ENCODE peak calls at places on chromosome 7, in six cellular contexts. X is amniotic stem cell; R is NCI-H446; V is amygdala; K is stimulated activated CD4-positive, alpha-beta T cell treated with anti-CD3 and anti-CD28 coated beads, Interleukin-2, amount 100 ng/mL, for 48 hours; L is H9. C is an unnamed sample.

GRCh38 chr7:47297120-47297519 is 284.8 kb downstream of the TNS3 start:
- DNase-seq in X (no peak), R (no peak), V (no peak), K (no peak), L (no peak), C (no peak)

GRCh38 chr7:16421333-16422099 is at the start of gene CRPPA:
- DNase-seq in X (no peak), R (no peak), V (peak; percentile 24), K (peak; percentile 30), L (peak; percentile 55), C (no peak)

GRCh38 chr7:40604601-40605438 is 470.0 kb downstream of the SUGCT start:
- DNase-seq in X (no peak), R (peak; percentile 49), V (no peak), K (peak; percentile 6), L (peak; percentile 75), C (peak; percentile 9)

GRCh38 chr7:80699030-80699638 is 60.7 kb downstream of the CD36 start:
- DNase-seq in X (peak; percentile 20), R (peak; percentile 69), V (no peak), K (no peak), L (no peak), C (peak; percentile 50)

GRCh38 chr7:158705234-158705890 is 758 bp upstream of the NCAPG2 start:
- DNase-seq in X (no peak), R (no peak), V (no peak), K (no peak), L (no peak), C (no peak)

GRCh38 chr7:131727189-131727588 is 170.8 kb upstream of the PODXL start:
- DNase-seq in X (no peak), R (no peak), V (no peak), K (no peak), L (no peak), C (no peak)

GRCh38 chr7:154371424-154371823 is 319.2 kb downstream of the DPP6 start:
- DNase-seq in X (no peak), R (no peak), V (no peak), K (no peak), L (no peak), C (no peak)

GRCh38 chr7:144408116-144408515 is 4.6 kb upstream of the NOBOX start:
- DNase-seq in X (no peak), R (no peak), V (no peak), K (no peak), L (no peak), C (no peak)

GRCh38 chr7:83751217-83751616 is 102.3 kb upstream of the SEMA3E start:
- DNase-seq in X (peak; percentile 3), R (no peak), V (no peak), K (no peak), L (no peak), C (no peak)

GRCh38 chr7:155356323-155357105 is 58.8 kb downstream of the INSIG1 start:
- DNase-seq in X (no peak), R (peak; percentile 44), V (no peak), K (no peak), L (peak; percentile 60), C (no peak)

GRCh38 chr7:47991741-47992311 is 12.4 kb upstream of the HUS1 start:
- DNase-seq in X (peak; percentile 58), R (no peak), V (peak; percentile 38), K (peak; percentile 76), L (peak; percentile 94), C (peak; percentile 35)

GRCh38 chr7:37534893-37535610 is 86.4 kb upstream of the ELMO1 start:
- DNase-seq in X (no peak), R (peak; percentile 29), V (no peak), K (no peak), L (no peak), C (no peak)

GRCh38 chr7:30930621-30931020 is 19.0 kb downstream of the AQP1 start:
- DNase-seq in X (no peak), R (no peak), V (no peak), K (no peak), L (no peak), C (no peak)

GRCh38 chr7:138784692-138785091 is 13.1 kb upstream of the TMEM213 start:
- DNase-seq in X (no peak), R (no peak), V (no peak), K (no peak), L (no peak), C (no peak)

GRCh38 chr7:22864301-22864700 is 41.7 kb upstream of the TOMM7 start:
- DNase-seq in X (no peak), R (no peak), V (no peak), K (no peak), L (no peak), C (no peak)

GRCh38 chr7:43870316-43870715 is 999 bp upstream of the MRPS24 start:
- DNase-seq in X (no peak), R (no peak), V (no peak), K (no peak), L (no peak), C (peak; percentile 58)

GRCh38 chr7:20798081-20798693 is 11.5 kb upstream of the SP8 start:
- DNase-seq in X (no peak), R (peak; percentile 69), V (no peak), K (no peak), L (peak; percentile 77), C (peak; percentile 33)

GRCh38 chr7:107315821-107316220 is 147.0 kb downstream of the HBP1 start:
- DNase-seq in X (no peak), R (no peak), V (no peak), K (no peak), L (no peak), C (no peak)

GRCh38 chr7:14858410-14858809 is 44.1 kb downstream of the DGKB start:
- DNase-seq in X (no peak), R (no peak), V (no peak), K (no peak), L (no peak), C (no peak)

GRCh38 chr7:10412426-10413019 is 561.1 kb upstream of the PHF14 start:
- DNase-seq in X (no peak), R (peak; percentile 85), V (no peak), K (peak; percentile 8), L (no peak), C (peak; percentile 29)

GRCh38 chr7:137501561-137501960 is 158.0 kb upstream of the PTN start:
- DNase-seq in X (no peak), R (no peak), V (no peak), K (no peak), L (no peak), C (no peak)

GRCh38 chr7:50197547-50197946 is 104.5 kb upstream of the ZPBP start:
- DNase-seq in X (no peak), R (no peak), V (no peak), K (peak; percentile 59), L (peak; percentile 90), C (peak; percentile 82)

GRCh38 chr7:5656233-5656632 is 125.2 kb downstream of the RNF216 start:
- DNase-seq in X (no peak), R (no peak), V (no peak), K (no peak), L (no peak), C (no peak)

GRCh38 chr7:11570205-11570604 is 261.8 kb downstream of the THSD7A start:
- DNase-seq in X (no peak), R (no peak), V (no peak), K (no peak), L (no peak), C (no peak)

GRCh38 chr7:143416565-143417149 is 8.0 kb upstream of the EPHA1 start:
- DNase-seq in X (no peak), R (peak; percentile 56), V (no peak), K (no peak), L (no peak), C (peak; percentile 37)

GRCh38 chr7:15007507-15007906 is 105.0 kb upstream of the DGKB start:
- DNase-seq in X (no peak), R (peak; percentile 35), V (no peak), K (no peak), L (peak; percentile 68), C (no peak)

GRCh38 chr7:43112941-43113621 is 634 bp downstream of the HECW1 start:
- DNase-seq in X (peak; percentile 22), R (no peak), V (no peak), K (no peak), L (peak; percentile 82), C (no peak)

C was measured in HT1080.